ENCODE peak calls at places on chromosomes 6 and 20, in four cellular contexts. M is mammary epithelial cell; X is CD8-positive, alpha-beta T cell; F is fibroblast of pulmonary artery. S is an unnamed sample.
A peak's percentile ranks its signal among the peaks of the same experiment; 100 is the strongest.

GRCh38 chr6:34151321-34152041 is 5.6 kb upstream of the GRM4 start:
- DNase-seq in X (no peak), F (no peak), M (no peak), S (no peak)

GRCh38 chr20:48153105-48153504 is 367.8 kb upstream of the SULF2 start:
- DNase-seq in X (no peak), M (no peak), F (no peak), S (no peak)

GRCh38 chr6:137819740-137820139 is 47.3 kb upstream of the TNFAIP3 start:
- DNase-seq in F (peak; percentile 39), M (no peak), X (no peak), S (no peak)

GRCh38 chr20:10236540-10237533 is 18.2 kb downstream of the SNAP25 start:
- DNase-seq in X (no peak), M (no peak), F (no peak), S (no peak)

GRCh38 chr20:48456361-48457184 is 371.2 kb downstream of the PREX1 start:
- DNase-seq in F (no peak), M (no peak), X (no peak), S (no peak)

GRCh38 chr6:14382381-14383236 is 265.0 kb downstream of the CD83 start:
- DNase-seq in X (no peak), F (no peak), M (no peak), S (no peak)

GRCh38 chr20:51953731-51954340 is 151.5 kb upstream of the SALL4 start:
- DNase-seq in F (no peak), X (no peak), M (no peak), S (no peak)

GRCh38 chr6:7559651-7560385 is 18.3 kb downstream of the DSP start:
- DNase-seq in M (peak; percentile 92), F (peak; percentile 32), X (no peak), S (peak; percentile 67)

GRCh38 chr6:36029464-36029863 is 1.9 kb downstream of the MAPK14 start:
- DNase-seq in F (peak; percentile 93), M (peak; percentile 57), X (no peak), S (peak; percentile 74)

GRCh38 chr6:150751296-150751695 is 114.2 kb upstream of the MTHFD1L start:
- DNase-seq in M (peak; percentile 70), F (peak; percentile 3), X (no peak), S (no peak)

GRCh38 chr20:49450281-49450707 is 32.2 kb downstream of the KCNB1 start:
- DNase-seq in F (no peak), X (no peak), M (no peak), S (no peak)

GRCh38 chr6:45398075-45398817 is 20.5 kb upstream of the SUPT3H start:
- DNase-seq in X (no peak), M (peak; percentile 81), F (no peak), S (peak; percentile 49)

GRCh38 chr6:33914519-33915120 is 110.8 kb upstream of the MLN start:
- DNase-seq in M (no peak), F (no peak), X (peak; percentile 30), S (no peak)

GRCh38 chr20:11849270-11849920 is 68.3 kb upstream of the BTBD3 start:
- DNase-seq in X (no peak), M (no peak), F (peak; percentile 23), S (peak; percentile 60)

GRCh38 chr20:37886851-37887297 is 16.1 kb upstream of the VSTM2L start:
- DNase-seq in M (no peak), X (no peak), F (no peak), S (peak; percentile 23)

GRCh38 chr6:134195164-134195906 is 122.6 kb downstream of the SGK1 start:
- DNase-seq in F (peak; percentile 52), X (no peak), M (no peak), S (no peak)

GRCh38 chr6:80976336-80976735 is 776.1 kb downstream of the TENT5A start:
- DNase-seq in M (peak; percentile 2), F (peak; percentile 6), X (no peak), S (peak; percentile 21)

GRCh38 chr6:52566853-52567279 is 10.0 kb downstream of the TRAM2 start:
- DNase-seq in M (peak; percentile 89), X (no peak), F (peak; percentile 92), S (peak; percentile 86)

GRCh38 chr20:63295422-63295821 is 2.4 kb downstream of the COL20A1 start:
- DNase-seq in X (peak; percentile 3), M (no peak), F (no peak), S (no peak)
- TF ChIP-seq CTCF in X (no peak), M (no peak), F (no peak), S (no peak)

GRCh38 chr20:18032977-18033892 is 24.5 kb downstream of the OVOL2 start:
- DNase-seq in F (no peak), X (no peak), M (peak; percentile 25), S (no peak)
- TF ChIP-seq CTCF in F (peak; percentile 17), X (no peak), M (no peak), S (no peak)

GRCh38 chr6:144894240-144894639 is 609.1 kb downstream of the UTRN start:
- DNase-seq in F (no peak), M (no peak), X (no peak), S (no peak)
- TF ChIP-seq CTCF in F (no peak), M (no peak), X (no peak), S (no peak)

GRCh38 chr6:159842035-159842434 is 42.0 kb downstream of the PNLDC1 start:
- DNase-seq in F (peak; percentile 25), X (no peak), M (no peak), S (peak; percentile 25)
- TF ChIP-seq CTCF in F (peak; percentile 51), X (no peak), M (peak; percentile 30), S (peak; percentile 21)